ENCODE peak calls at places on chromosomes 1 and 21, in four cellular contexts. W is K562, P is WTC11, Y is H1. F is an unnamed sample.

GRCh38 chr21:45318556-45319341 is 31.1 kb upstream of the POFUT2 start:
- DNase-seq in P (no peak), Y (no peak), W (peak; percentile 88), F (no peak)

GRCh38 chr1:36320767-36321118 is 2.7 kb downstream of the EVA1B start:
- DNase-seq in Y (no peak), P (peak; percentile 56), W (no peak), F (no peak)

GRCh38 chr1:111054656-111055055 is 85.2 kb downstream of the DRAM2 start:
- DNase-seq in P (no peak), Y (no peak), W (no peak), F (no peak)

GRCh38 chr1:23651069-23651808 is 40.4 kb upstream of the RPL11 start:
- DNase-seq in W (peak; percentile 33), Y (no peak), P (no peak), F (no peak)

GRCh38 chr1:152623203-152623844 is 421 bp upstream of the LCE3A start:
- DNase-seq in Y (no peak), W (peak; percentile 30), P (no peak), F (peak; percentile 69)

GRCh38 chr1:15249032-15249601 is 2.1 kb downstream of the FHAD1 start:
- DNase-seq in W (no peak), Y (no peak), P (no peak), F (no peak)

GRCh38 chr1:91885331-91885715 is 628 bp downstream of the TGFBR3 start:
- DNase-seq in Y (no peak), W (peak; percentile 52), P (peak; percentile 13), F (peak; percentile 49)

GRCh38 chr1:186620951-186621350 is 59.3 kb downstream of the PTGS2 start:
- DNase-seq in W (no peak), P (no peak), Y (no peak), F (no peak)

GRCh38 chr1:99662581-99663208 is 16.8 kb downstream of the PALMD start:
- DNase-seq in Y (no peak), W (no peak), P (no peak), F (no peak)

GRCh38 chr21:42194863-42195262 is 24.1 kb upstream of the ABCG1 start:
- DNase-seq in Y (no peak), P (no peak), W (no peak), F (no peak)

GRCh38 chr21:42191978-42192595 is 26.9 kb upstream of the ABCG1 start:
- DNase-seq in Y (no peak), P (no peak), W (no peak), F (no peak)

GRCh38 chr21:42193721-42194120 is 25.2 kb upstream of the ABCG1 start:
- DNase-seq in W (no peak), Y (no peak), P (no peak), F (no peak)

GRCh38 chr21:42191064-42191463 is 27.9 kb upstream of the ABCG1 start:
- DNase-seq in Y (no peak), P (no peak), W (no peak), F (no peak)

GRCh38 chr21:42193131-42193671 is 25.7 kb upstream of the ABCG1 start:
- DNase-seq in P (no peak), W (no peak), Y (no peak), F (no peak)
- TF ChIP-seq SP1 in P (no peak), W (no peak), Y (no peak), F (no peak)

DNA sequence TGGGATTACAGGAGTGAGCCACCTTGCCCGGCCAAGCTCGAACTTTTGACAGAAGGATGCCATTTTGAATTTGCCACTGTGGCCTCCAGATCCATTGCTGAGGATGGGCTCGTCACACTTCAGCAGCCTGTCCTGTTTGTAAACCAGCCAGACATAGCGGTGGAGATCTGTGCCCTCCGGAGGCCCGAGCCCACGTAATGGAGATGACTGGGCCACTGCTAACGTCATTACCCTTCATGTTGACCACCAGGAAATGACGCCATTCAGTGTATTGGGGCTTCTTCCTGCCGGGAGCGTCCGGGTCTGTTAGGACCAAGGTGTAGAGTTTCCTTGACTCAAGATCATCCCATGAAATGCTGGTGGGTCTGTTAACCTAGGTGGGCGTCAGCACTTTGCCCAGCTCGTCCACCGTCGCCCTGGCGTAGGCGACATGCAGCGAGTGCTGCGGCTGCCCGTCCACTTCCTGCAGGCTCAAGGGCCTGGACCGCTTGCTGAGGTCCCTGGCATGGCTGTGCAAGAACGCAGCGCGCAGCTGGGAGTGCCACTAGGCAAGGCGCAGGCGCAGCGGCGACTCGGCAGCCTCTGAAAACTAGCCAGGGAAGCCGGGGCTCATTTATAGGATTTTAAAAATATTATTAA is 40.8 kb downstream of the PTPRC start:
- DNase-seq in W (no peak), P (no peak), Y (no peak), F (no peak)
- TF ChIP-seq SP1 in W (no peak), P (no peak), Y (no peak), F (no peak)

DNA sequence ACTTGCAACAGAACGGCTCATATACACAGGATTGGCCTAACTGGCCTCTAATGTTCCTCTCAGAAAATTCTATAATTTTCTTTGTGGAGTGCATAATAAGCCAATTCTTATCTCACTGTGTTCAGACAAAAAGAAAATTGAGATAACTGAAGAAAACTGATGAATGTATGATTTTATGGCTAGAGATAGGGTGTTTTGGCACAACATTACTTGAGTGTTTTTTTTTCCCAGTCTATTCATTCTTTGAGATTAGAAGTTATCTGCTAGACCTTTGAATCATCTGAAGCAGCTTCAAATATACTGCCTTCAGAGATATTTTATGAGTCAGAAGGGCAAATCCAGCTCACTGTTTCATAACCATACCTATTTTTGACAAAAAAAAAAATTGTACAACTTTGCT is 85.6 kb downstream of the VAV3 start:
- DNase-seq in W (no peak), P (no peak), Y (no peak), F (no peak)
- TF ChIP-seq SP1 in W (no peak), P (no peak), Y (no peak), F (no peak)

GRCh38 chr21:42532466-42533181 is 19.0 kb downstream of the SLC37A1 start:
- DNase-seq in P (no peak), W (no peak), Y (no peak), F (no peak)
- TF ChIP-seq SP1 in P (no peak), W (no peak), Y (no peak), F (no peak)

GRCh38 chr1:154759793-154760192 is 110.3 kb downstream of the KCNN3 start:
- DNase-seq in W (no peak), Y (no peak), P (no peak), F (no peak)

GRCh38 chr1:154755858-154756730 is 114.0 kb downstream of the KCNN3 start:
- DNase-seq in Y (no peak), W (no peak), P (no peak), F (no peak)

GRCh38 chr1:154758346-154758745 is 111.7 kb downstream of the KCNN3 start:
- DNase-seq in Y (no peak), P (no peak), W (no peak), F (no peak)

GRCh38 chr1:154759196-154759595 is 110.9 kb downstream of the KCNN3 start:
- DNase-seq in P (no peak), Y (no peak), W (no peak), F (no peak)

GRCh38 chr1:154757149-154757548 is 112.9 kb downstream of the KCNN3 start:
- DNase-seq in P (no peak), W (peak; percentile 24), Y (no peak), F (no peak)
- TF ChIP-seq SP1 in P (no peak), W (no peak), Y (no peak), F (no peak)

DNA sequence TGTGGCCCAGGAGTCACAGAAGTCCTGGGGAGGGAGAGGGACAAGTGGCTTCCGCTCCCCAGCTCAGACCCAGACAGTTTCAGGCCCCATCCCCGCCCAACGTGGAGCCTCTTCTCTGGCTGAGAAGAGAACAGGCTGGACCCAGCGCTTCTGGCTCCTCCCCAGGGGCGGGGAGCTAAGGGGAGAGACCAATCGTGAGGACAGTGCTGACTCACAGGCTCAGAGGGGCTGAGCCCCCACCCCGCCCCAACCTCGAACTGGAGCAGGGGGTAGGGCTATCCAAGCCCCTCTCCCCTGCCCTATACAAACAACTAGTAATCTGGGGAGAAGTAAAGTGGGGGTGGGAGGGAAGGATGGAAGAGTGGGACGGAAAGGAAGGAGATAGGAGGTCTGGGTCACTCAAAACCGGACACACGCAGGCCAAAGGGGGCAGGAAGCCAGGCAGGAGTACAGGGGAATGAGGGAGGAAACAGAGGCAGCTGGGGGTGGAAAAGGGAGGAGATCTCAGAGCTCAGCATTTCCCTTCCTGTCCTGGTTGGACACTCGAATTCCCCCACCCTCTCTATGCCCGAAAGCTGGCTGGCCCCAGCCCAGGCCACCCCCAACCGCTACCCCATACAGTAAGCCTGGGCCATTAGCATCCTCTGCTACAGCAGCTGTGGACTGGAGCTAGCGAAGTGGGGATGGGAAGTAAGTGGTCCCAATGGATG is at the start of gene SHC1:
- DNase-seq in W (peak; percentile 97), Y (peak; percentile 84), P (peak; percentile 96), F (peak; percentile 79)
- TF ChIP-seq SP1 in W (no peak), Y (no peak), P (no peak), F (no peak)

GRCh38 chr1:241679404-241679803 is 27.3 kb downstream of the WDR64 start:
- DNase-seq in W (no peak), P (no peak), Y (no peak), F (no peak)

GRCh38 chr1:241679961-241680360 is 27.9 kb downstream of the WDR64 start:
- DNase-seq in Y (no peak), W (no peak), P (no peak), F (no peak)

GRCh38 chr1:241674805-241675384 is 22.8 kb downstream of the WDR64 start:
- DNase-seq in Y (no peak), P (no peak), W (no peak), F (no peak)

GRCh38 chr1:241675983-241676382 is 23.9 kb downstream of the WDR64 start:
- DNase-seq in Y (no peak), W (no peak), P (no peak), F (no peak)

GRCh38 chr1:241677171-241677570 is 25.1 kb downstream of the WDR64 start:
- DNase-seq in Y (no peak), W (no peak), P (no peak), F (no peak)
- TF ChIP-seq SP1 in Y (no peak), W (no peak), P (no peak), F (no peak)

DNA sequence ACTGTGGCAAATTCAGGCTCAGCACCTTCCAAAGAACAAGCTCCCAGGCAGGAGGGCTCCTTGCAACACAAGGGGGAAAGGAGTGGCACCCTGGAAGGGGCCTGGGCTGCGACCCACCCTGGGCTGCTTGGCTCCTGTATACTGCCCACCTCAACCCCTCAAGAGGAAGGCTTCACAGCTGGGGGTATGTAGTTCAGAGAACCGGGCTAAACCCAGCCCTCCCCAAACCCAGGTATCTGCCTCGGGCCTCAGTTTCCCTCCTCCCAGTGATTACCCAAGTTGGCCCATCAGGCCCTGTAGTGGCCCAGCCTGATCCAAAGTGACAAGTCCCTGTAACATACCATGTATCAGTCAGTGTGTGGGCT is 7.5 kb downstream of the TENT5B start:
- DNase-seq in W (no peak), Y (no peak), P (no peak), F (no peak)
- TF ChIP-seq SP1 in W (no peak), Y (no peak), P (no peak), F (no peak)

DNA sequence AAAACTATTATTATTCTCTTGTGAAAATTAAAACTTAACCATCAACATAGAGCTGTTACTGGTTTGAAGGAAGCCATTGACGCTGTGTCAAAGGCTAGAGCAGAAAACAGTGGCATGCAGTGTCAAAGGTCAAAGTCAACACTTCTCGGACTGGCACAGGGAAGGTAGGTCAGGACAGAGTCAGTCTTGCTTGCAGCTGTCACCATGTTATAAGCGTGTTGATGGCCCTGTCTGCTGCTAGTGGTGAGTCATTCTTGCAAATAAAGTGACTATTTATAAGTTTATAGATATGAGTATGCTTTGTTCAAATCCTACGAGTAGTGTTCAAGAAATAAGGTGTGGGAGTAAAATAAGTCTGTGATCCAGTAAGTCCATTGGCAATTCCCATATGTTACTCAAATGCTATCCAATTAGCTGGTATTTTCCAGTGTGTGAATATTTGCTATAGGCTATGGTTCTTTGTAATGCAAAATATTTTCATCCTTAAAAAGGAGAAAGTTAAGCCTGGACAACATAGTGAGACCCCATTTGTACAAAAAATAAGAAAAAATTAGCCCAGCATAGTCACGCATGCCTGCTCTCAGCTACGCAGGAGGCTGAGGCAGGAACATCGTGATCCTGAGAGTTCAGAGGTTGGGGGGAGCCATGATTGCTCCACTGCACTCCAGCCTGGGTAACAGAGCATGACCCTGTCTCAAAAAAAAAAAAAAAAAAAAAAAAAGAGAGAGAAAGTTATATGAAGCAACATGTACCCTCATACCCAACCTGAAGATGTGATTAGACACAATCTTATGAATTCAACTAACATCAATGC is 26.3 kb upstream of the TINAGL1 start:
- DNase-seq in Y (no peak), P (no peak), W (no peak), F (no peak)
- TF ChIP-seq SP1 in Y (no peak), P (no peak), W (no peak), F (no peak)